ENCODE peak calls at places on chromosomes 5 and 9, in nine cellular contexts. One of them, this sample, is unnamed.

GRCh38 chr5:176388003-176388340 is 426 bp downstream of the NOP16 start:
- DNase-seq in immature natural killer cell: no peak
- DNase-seq in stimulated activated CD4-positive, alpha-beta T cell treated with anti-CD3 and anti-CD28 coated beads, Interleukin-4, amount 100 ng/mL, for 1 hour: no peak
- DNase-seq in uterus: no peak
- DNase-seq in activated gamma-delta T cell treated with Interleukin-2 at 50 U/mL for 16 hours: no peak
- DNase-seq in left cardiac atrium: no peak
- DNase-seq in substantia nigra: no peak
- DNase-seq in RWPE1: peak
- DNase-seq in AG10803: no peak
- DNase-seq in this sample: peak

GRCh38 chr5:180047667-180048066 is 23.9 kb downstream of the RNF130 start:
- DNase-seq in immature natural killer cell: no peak
- DNase-seq in stimulated activated CD4-positive, alpha-beta T cell treated with anti-CD3 and anti-CD28 coated beads, Interleukin-4, amount 100 ng/mL, for 1 hour: no peak
- DNase-seq in uterus: peak
- DNase-seq in activated gamma-delta T cell treated with Interleukin-2 at 50 U/mL for 16 hours: no peak
- DNase-seq in left cardiac atrium: peak
- DNase-seq in substantia nigra: no peak
- DNase-seq in RWPE1: no peak
- DNase-seq in AG10803: no peak
- DNase-seq in this sample: no peak

GRCh38 chr5:177426566-177427210 is at the start of gene GRK6:
- DNase-seq in immature natural killer cell: peak
- DNase-seq in stimulated activated CD4-positive, alpha-beta T cell treated with anti-CD3 and anti-CD28 coated beads, Interleukin-4, amount 100 ng/mL, for 1 hour: peak
- DNase-seq in uterus: peak
- DNase-seq in activated gamma-delta T cell treated with Interleukin-2 at 50 U/mL for 16 hours: peak
- DNase-seq in left cardiac atrium: peak
- DNase-seq in substantia nigra: no peak
- DNase-seq in RWPE1: peak
- DNase-seq in AG10803: no peak
- DNase-seq in this sample: peak

GRCh38 chr9:36873247-36873875 is 160.7 kb downstream of the PAX5 start:
- DNase-seq in immature natural killer cell: peak
- DNase-seq in stimulated activated CD4-positive, alpha-beta T cell treated with anti-CD3 and anti-CD28 coated beads, Interleukin-4, amount 100 ng/mL, for 1 hour: peak
- DNase-seq in uterus: peak
- DNase-seq in activated gamma-delta T cell treated with Interleukin-2 at 50 U/mL for 16 hours: peak
- DNase-seq in left cardiac atrium: peak
- DNase-seq in substantia nigra: no peak
- DNase-seq in RWPE1: peak
- DNase-seq in AG10803: peak
- DNase-seq in this sample: peak

GRCh38 chr9:128512820-128513219 is 8.3 kb downstream of the GLE1 start:
- DNase-seq in immature natural killer cell: no peak
- DNase-seq in stimulated activated CD4-positive, alpha-beta T cell treated with anti-CD3 and anti-CD28 coated beads, Interleukin-4, amount 100 ng/mL, for 1 hour: no peak
- DNase-seq in uterus: no peak
- DNase-seq in activated gamma-delta T cell treated with Interleukin-2 at 50 U/mL for 16 hours: no peak
- DNase-seq in left cardiac atrium: no peak
- DNase-seq in substantia nigra: no peak
- DNase-seq in RWPE1: no peak
- DNase-seq in AG10803: no peak
- DNase-seq in this sample: no peak

GRCh38 chr5:139186293-139186692 is 11.9 kb downstream of the SIL1 start:
- DNase-seq in immature natural killer cell: no peak
- DNase-seq in stimulated activated CD4-positive, alpha-beta T cell treated with anti-CD3 and anti-CD28 coated beads, Interleukin-4, amount 100 ng/mL, for 1 hour: no peak
- DNase-seq in uterus: no peak
- DNase-seq in activated gamma-delta T cell treated with Interleukin-2 at 50 U/mL for 16 hours: no peak
- DNase-seq in left cardiac atrium: no peak
- DNase-seq in substantia nigra: no peak
- DNase-seq in RWPE1: no peak
- DNase-seq in AG10803: no peak
- DNase-seq in this sample: no peak

GRCh38 chr9:100595391-100596199 is 17.7 kb downstream of the CAVIN4 start:
- DNase-seq in immature natural killer cell: peak
- DNase-seq in stimulated activated CD4-positive, alpha-beta T cell treated with anti-CD3 and anti-CD28 coated beads, Interleukin-4, amount 100 ng/mL, for 1 hour: no peak
- DNase-seq in uterus: no peak
- DNase-seq in activated gamma-delta T cell treated with Interleukin-2 at 50 U/mL for 16 hours: no peak
- DNase-seq in left cardiac atrium: no peak
- DNase-seq in substantia nigra: no peak
- DNase-seq in RWPE1: peak
- DNase-seq in AG10803: peak
- DNase-seq in this sample: peak

GRCh38 chr5:148474025-148474511 is 90.3 kb downstream of the FBXO38 start:
- DNase-seq in immature natural killer cell: no peak
- DNase-seq in stimulated activated CD4-positive, alpha-beta T cell treated with anti-CD3 and anti-CD28 coated beads, Interleukin-4, amount 100 ng/mL, for 1 hour: no peak
- DNase-seq in uterus: peak
- DNase-seq in activated gamma-delta T cell treated with Interleukin-2 at 50 U/mL for 16 hours: no peak
- DNase-seq in left cardiac atrium: peak
- DNase-seq in substantia nigra: no peak
- DNase-seq in RWPE1: peak
- DNase-seq in AG10803: no peak
- DNase-seq in this sample: no peak

GRCh38 chr9:134944351-134944802 is 26.7 kb upstream of the FCN1 start:
- DNase-seq in immature natural killer cell: no peak
- DNase-seq in stimulated activated CD4-positive, alpha-beta T cell treated with anti-CD3 and anti-CD28 coated beads, Interleukin-4, amount 100 ng/mL, for 1 hour: no peak
- DNase-seq in uterus: peak
- DNase-seq in activated gamma-delta T cell treated with Interleukin-2 at 50 U/mL for 16 hours: no peak
- DNase-seq in left cardiac atrium: peak
- DNase-seq in substantia nigra: no peak
- DNase-seq in RWPE1: peak
- DNase-seq in AG10803: peak
- DNase-seq in this sample: peak

GRCh38 chr5:173307695-173308094 is 20.5 kb downstream of the STC2 start:
- DNase-seq in immature natural killer cell: no peak
- DNase-seq in stimulated activated CD4-positive, alpha-beta T cell treated with anti-CD3 and anti-CD28 coated beads, Interleukin-4, amount 100 ng/mL, for 1 hour: no peak
- DNase-seq in uterus: no peak
- DNase-seq in activated gamma-delta T cell treated with Interleukin-2 at 50 U/mL for 16 hours: no peak
- DNase-seq in left cardiac atrium: no peak
- DNase-seq in substantia nigra: no peak
- DNase-seq in RWPE1: no peak
- DNase-seq in AG10803: no peak
- DNase-seq in this sample: no peak

GRCh38 chr5:87829214-87829551 is 416.5 kb upstream of the CCNH start:
- DNase-seq in immature natural killer cell: no peak
- DNase-seq in stimulated activated CD4-positive, alpha-beta T cell treated with anti-CD3 and anti-CD28 coated beads, Interleukin-4, amount 100 ng/mL, for 1 hour: no peak
- DNase-seq in uterus: peak
- DNase-seq in activated gamma-delta T cell treated with Interleukin-2 at 50 U/mL for 16 hours: no peak
- DNase-seq in left cardiac atrium: peak
- DNase-seq in substantia nigra: no peak
- DNase-seq in RWPE1: peak
- DNase-seq in AG10803: peak
- DNase-seq in this sample: no peak

GRCh38 chr9:14591411-14591810 is 101.8 kb downstream of the ZDHHC21 start:
- DNase-seq in immature natural killer cell: no peak
- DNase-seq in stimulated activated CD4-positive, alpha-beta T cell treated with anti-CD3 and anti-CD28 coated beads, Interleukin-4, amount 100 ng/mL, for 1 hour: no peak
- DNase-seq in uterus: no peak
- DNase-seq in activated gamma-delta T cell treated with Interleukin-2 at 50 U/mL for 16 hours: no peak
- DNase-seq in left cardiac atrium: no peak
- DNase-seq in substantia nigra: no peak
- DNase-seq in RWPE1: no peak
- DNase-seq in AG10803: no peak
- DNase-seq in this sample: no peak

GRCh38 chr5:113224605-113225065 is 210.2 kb downstream of the TSSK1B start:
- DNase-seq in immature natural killer cell: no peak
- DNase-seq in stimulated activated CD4-positive, alpha-beta T cell treated with anti-CD3 and anti-CD28 coated beads, Interleukin-4, amount 100 ng/mL, for 1 hour: no peak
- DNase-seq in uterus: no peak
- DNase-seq in activated gamma-delta T cell treated with Interleukin-2 at 50 U/mL for 16 hours: no peak
- DNase-seq in left cardiac atrium: no peak
- DNase-seq in substantia nigra: no peak
- DNase-seq in RWPE1: no peak
- DNase-seq in AG10803: no peak
- DNase-seq in this sample: no peak

GRCh38 chr9:7844283-7844682 is 44.7 kb upstream of the DMAC1 start:
- DNase-seq in immature natural killer cell: peak
- DNase-seq in stimulated activated CD4-positive, alpha-beta T cell treated with anti-CD3 and anti-CD28 coated beads, Interleukin-4, amount 100 ng/mL, for 1 hour: no peak
- DNase-seq in uterus: no peak
- DNase-seq in activated gamma-delta T cell treated with Interleukin-2 at 50 U/mL for 16 hours: no peak
- DNase-seq in left cardiac atrium: no peak
- DNase-seq in substantia nigra: no peak
- DNase-seq in RWPE1: no peak
- DNase-seq in AG10803: no peak
- DNase-seq in this sample: no peak

GRCh38 chr5:67774153-67774552 is 441.4 kb upstream of the PIK3R1 start:
- DNase-seq in immature natural killer cell: no peak
- DNase-seq in stimulated activated CD4-positive, alpha-beta T cell treated with anti-CD3 and anti-CD28 coated beads, Interleukin-4, amount 100 ng/mL, for 1 hour: no peak
- DNase-seq in uterus: no peak
- DNase-seq in activated gamma-delta T cell treated with Interleukin-2 at 50 U/mL for 16 hours: no peak
- DNase-seq in left cardiac atrium: peak
- DNase-seq in substantia nigra: no peak
- DNase-seq in RWPE1: no peak
- DNase-seq in AG10803: peak
- DNase-seq in this sample: peak

GRCh38 chr5:61319388-61320146 is 12.5 kb upstream of the ZSWIM6 start:
- DNase-seq in immature natural killer cell: peak
- DNase-seq in stimulated activated CD4-positive, alpha-beta T cell treated with anti-CD3 and anti-CD28 coated beads, Interleukin-4, amount 100 ng/mL, for 1 hour: no peak
- DNase-seq in uterus: no peak
- DNase-seq in activated gamma-delta T cell treated with Interleukin-2 at 50 U/mL for 16 hours: no peak
- DNase-seq in left cardiac atrium: no peak
- DNase-seq in substantia nigra: no peak
- DNase-seq in RWPE1: peak
- DNase-seq in AG10803: no peak
- DNase-seq in this sample: no peak

GRCh38 chr9:91047993-91048607 is 246.5 kb downstream of the SYK start:
- DNase-seq in immature natural killer cell: no peak
- DNase-seq in stimulated activated CD4-positive, alpha-beta T cell treated with anti-CD3 and anti-CD28 coated beads, Interleukin-4, amount 100 ng/mL, for 1 hour: peak
- DNase-seq in uterus: peak
- DNase-seq in activated gamma-delta T cell treated with Interleukin-2 at 50 U/mL for 16 hours: no peak
- DNase-seq in left cardiac atrium: no peak
- DNase-seq in substantia nigra: no peak
- DNase-seq in RWPE1: peak
- DNase-seq in AG10803: peak
- DNase-seq in this sample: peak

GRCh38 chr9:129131300-129132145 is 20.3 kb downstream of the PTPA start:
- DNase-seq in immature natural killer cell: peak
- DNase-seq in stimulated activated CD4-positive, alpha-beta T cell treated with anti-CD3 and anti-CD28 coated beads, Interleukin-4, amount 100 ng/mL, for 1 hour: peak
- DNase-seq in uterus: peak
- DNase-seq in activated gamma-delta T cell treated with Interleukin-2 at 50 U/mL for 16 hours: peak
- DNase-seq in left cardiac atrium: peak
- DNase-seq in substantia nigra: peak
- DNase-seq in RWPE1: peak
- DNase-seq in AG10803: peak
- DNase-seq in this sample: peak

GRCh38 chr9:123164285-123164684 is 104.1 kb downstream of the STRBP start:
- DNase-seq in immature natural killer cell: no peak
- DNase-seq in stimulated activated CD4-positive, alpha-beta T cell treated with anti-CD3 and anti-CD28 coated beads, Interleukin-4, amount 100 ng/mL, for 1 hour: no peak
- DNase-seq in uterus: no peak
- DNase-seq in activated gamma-delta T cell treated with Interleukin-2 at 50 U/mL for 16 hours: no peak
- DNase-seq in left cardiac atrium: no peak
- DNase-seq in substantia nigra: no peak
- DNase-seq in RWPE1: no peak
- DNase-seq in AG10803: no peak
- DNase-seq in this sample: no peak

GRCh38 chr5:53418844-53419243 is 61.6 kb upstream of the FST start:
- DNase-seq in immature natural killer cell: no peak
- DNase-seq in stimulated activated CD4-positive, alpha-beta T cell treated with anti-CD3 and anti-CD28 coated beads, Interleukin-4, amount 100 ng/mL, for 1 hour: no peak
- DNase-seq in uterus: no peak
- DNase-seq in activated gamma-delta T cell treated with Interleukin-2 at 50 U/mL for 16 hours: no peak
- DNase-seq in left cardiac atrium: no peak
- DNase-seq in substantia nigra: no peak
- DNase-seq in RWPE1: peak
- DNase-seq in AG10803: peak
- DNase-seq in this sample: peak

GRCh38 chr9:137459147-137459600 is at the start of gene NSMF:
- DNase-seq in immature natural killer cell: peak
- DNase-seq in stimulated activated CD4-positive, alpha-beta T cell treated with anti-CD3 and anti-CD28 coated beads, Interleukin-4, amount 100 ng/mL, for 1 hour: peak
- DNase-seq in uterus: peak
- DNase-seq in activated gamma-delta T cell treated with Interleukin-2 at 50 U/mL for 16 hours: peak
- DNase-seq in left cardiac atrium: peak
- DNase-seq in substantia nigra: peak
- DNase-seq in RWPE1: peak
- DNase-seq in AG10803: peak
- DNase-seq in this sample: peak

GRCh38 chr5:154375331-154376008 is 70.3 kb upstream of the SAP30L start:
- DNase-seq in immature natural killer cell: no peak
- DNase-seq in stimulated activated CD4-positive, alpha-beta T cell treated with anti-CD3 and anti-CD28 coated beads, Interleukin-4, amount 100 ng/mL, for 1 hour: no peak
- DNase-seq in uterus: no peak
- DNase-seq in activated gamma-delta T cell treated with Interleukin-2 at 50 U/mL for 16 hours: no peak
- DNase-seq in left cardiac atrium: no peak
- DNase-seq in substantia nigra: no peak
- DNase-seq in RWPE1: no peak
- DNase-seq in AG10803: peak
- DNase-seq in this sample: peak

GRCh38 chr9:137435381-137435891 is 5.7 kb downstream of the ENTPD8 start:
- DNase-seq in immature natural killer cell: no peak
- DNase-seq in stimulated activated CD4-positive, alpha-beta T cell treated with anti-CD3 and anti-CD28 coated beads, Interleukin-4, amount 100 ng/mL, for 1 hour: no peak
- DNase-seq in uterus: no peak
- DNase-seq in activated gamma-delta T cell treated with Interleukin-2 at 50 U/mL for 16 hours: no peak
- DNase-seq in left cardiac atrium: peak
- DNase-seq in substantia nigra: no peak
- DNase-seq in RWPE1: no peak
- DNase-seq in AG10803: no peak
- DNase-seq in this sample: no peak

GRCh38 chr9:91519520-91520270 is 96.1 kb upstream of the NFIL3 start:
- DNase-seq in immature natural killer cell: no peak
- DNase-seq in stimulated activated CD4-positive, alpha-beta T cell treated with anti-CD3 and anti-CD28 coated beads, Interleukin-4, amount 100 ng/mL, for 1 hour: no peak
- DNase-seq in uterus: no peak
- DNase-seq in activated gamma-delta T cell treated with Interleukin-2 at 50 U/mL for 16 hours: no peak
- DNase-seq in left cardiac atrium: no peak
- DNase-seq in substantia nigra: no peak
- DNase-seq in RWPE1: no peak
- DNase-seq in AG10803: peak
- DNase-seq in this sample: peak

GRCh38 chr5:114010362-114010761 is 351.5 kb upstream of the KCNN2 start:
- DNase-seq in immature natural killer cell: no peak
- DNase-seq in stimulated activated CD4-positive, alpha-beta T cell treated with anti-CD3 and anti-CD28 coated beads, Interleukin-4, amount 100 ng/mL, for 1 hour: no peak
- DNase-seq in uterus: no peak
- DNase-seq in activated gamma-delta T cell treated with Interleukin-2 at 50 U/mL for 16 hours: no peak
- DNase-seq in left cardiac atrium: no peak
- DNase-seq in substantia nigra: no peak
- DNase-seq in RWPE1: no peak
- DNase-seq in AG10803: peak
- DNase-seq in this sample: peak

GRCh38 chr5:33734541-33734940 is 157.2 kb downstream of the ADAMTS12 start:
- DNase-seq in immature natural killer cell: no peak
- DNase-seq in stimulated activated CD4-positive, alpha-beta T cell treated with anti-CD3 and anti-CD28 coated beads, Interleukin-4, amount 100 ng/mL, for 1 hour: no peak
- DNase-seq in uterus: peak
- DNase-seq in activated gamma-delta T cell treated with Interleukin-2 at 50 U/mL for 16 hours: no peak
- DNase-seq in left cardiac atrium: no peak
- DNase-seq in substantia nigra: no peak
- DNase-seq in RWPE1: no peak
- DNase-seq in AG10803: peak
- DNase-seq in this sample: no peak

GRCh38 chr9:116812231-116813028 is 125.3 kb downstream of the TRIM32 start:
- DNase-seq in immature natural killer cell: no peak
- DNase-seq in stimulated activated CD4-positive, alpha-beta T cell treated with anti-CD3 and anti-CD28 coated beads, Interleukin-4, amount 100 ng/mL, for 1 hour: no peak
- DNase-seq in uterus: no peak
- DNase-seq in activated gamma-delta T cell treated with Interleukin-2 at 50 U/mL for 16 hours: no peak
- DNase-seq in left cardiac atrium: no peak
- DNase-seq in substantia nigra: no peak
- DNase-seq in RWPE1: no peak
- DNase-seq in AG10803: no peak
- DNase-seq in this sample: no peak

GRCh38 chr5:99141534-99142135 is 212.8 kb upstream of the CHD1 start:
- DNase-seq in immature natural killer cell: no peak
- DNase-seq in stimulated activated CD4-positive, alpha-beta T cell treated with anti-CD3 and anti-CD28 coated beads, Interleukin-4, amount 100 ng/mL, for 1 hour: no peak
- DNase-seq in uterus: no peak
- DNase-seq in activated gamma-delta T cell treated with Interleukin-2 at 50 U/mL for 16 hours: no peak
- DNase-seq in left cardiac atrium: no peak
- DNase-seq in substantia nigra: no peak
- DNase-seq in RWPE1: peak
- DNase-seq in AG10803: no peak
- DNase-seq in this sample: no peak

GRCh38 chr9:137280478-137281344 is 3.2 kb downstream of the TOR4A start:
- DNase-seq in immature natural killer cell: peak
- DNase-seq in stimulated activated CD4-positive, alpha-beta T cell treated with anti-CD3 and anti-CD28 coated beads, Interleukin-4, amount 100 ng/mL, for 1 hour: no peak
- DNase-seq in uterus: no peak
- DNase-seq in activated gamma-delta T cell treated with Interleukin-2 at 50 U/mL for 16 hours: no peak
- DNase-seq in left cardiac atrium: no peak
- DNase-seq in substantia nigra: no peak
- DNase-seq in RWPE1: no peak
- DNase-seq in AG10803: peak
- DNase-seq in this sample: peak

GRCh38 chr5:20050262-20050661 is 62.3 kb upstream of the CDH18 start:
- DNase-seq in immature natural killer cell: no peak
- DNase-seq in stimulated activated CD4-positive, alpha-beta T cell treated with anti-CD3 and anti-CD28 coated beads, Interleukin-4, amount 100 ng/mL, for 1 hour: no peak
- DNase-seq in uterus: no peak
- DNase-seq in activated gamma-delta T cell treated with Interleukin-2 at 50 U/mL for 16 hours: no peak
- DNase-seq in left cardiac atrium: no peak
- DNase-seq in substantia nigra: no peak
- DNase-seq in RWPE1: no peak
- DNase-seq in AG10803: no peak
- DNase-seq in this sample: no peak

GRCh38 chr5:99317136-99317535 is 388.3 kb upstream of the CHD1 start:
- DNase-seq in immature natural killer cell: no peak
- DNase-seq in stimulated activated CD4-positive, alpha-beta T cell treated with anti-CD3 and anti-CD28 coated beads, Interleukin-4, amount 100 ng/mL, for 1 hour: no peak
- DNase-seq in uterus: no peak
- DNase-seq in activated gamma-delta T cell treated with Interleukin-2 at 50 U/mL for 16 hours: no peak
- DNase-seq in left cardiac atrium: no peak
- DNase-seq in substantia nigra: no peak
- DNase-seq in RWPE1: no peak
- DNase-seq in AG10803: no peak
- DNase-seq in this sample: no peak

This sample was measured in AG20443.